ENCODE peak calls at places on chromosomes 2 and 18, in eight cellular contexts. B is CD8-positive, alpha-beta T cell; G is AG10803; M is heart left ventricle; Y is chondrocyte; N is suprapubic skin; L is Calu3; O is AG09319. C is an unnamed sample.

GRCh38 chr2:143321994-143322393 is 192.8 kb downstream of the ARHGAP15 start:
- DNase-seq in B (no peak), G (no peak), M (no peak), Y (no peak), N (no peak), L (peak), O (no peak), C (no peak)

GRCh38 chr2:160940699-160941098 is 219.5 kb upstream of the TANK start:
- DNase-seq in B (no peak), G (peak), M (no peak), Y (no peak), N (no peak), L (peak), O (no peak), C (no peak)

GRCh38 chr18:39602112-39602511 is 2036.5 kb upstream of the CELF4 start:
- DNase-seq in B (no peak), G (no peak), M (no peak), Y (no peak), N (no peak), L (no peak), O (no peak), C (no peak)

GRCh38 chr2:71935291-71935848 is 212.3 kb downstream of the CYP26B1 start:
- DNase-seq in B (no peak), G (peak), M (peak), Y (no peak), N (peak), L (no peak), O (peak), C (no peak)

GRCh38 chr2:238970553-238971081 is 122.7 kb downstream of the TWIST2 start:
- DNase-seq in B (no peak), G (peak), M (peak), Y (peak), N (peak), L (peak), O (no peak), C (no peak)

GRCh38 chr2:3659447-3660432 is 1.7 kb downstream of the ALLC start:
- DNase-seq in B (no peak), G (no peak), M (peak), Y (no peak), N (no peak), L (no peak), O (no peak), C (no peak)

GRCh38 chr18:32530947-32531651 is 60.4 kb upstream of the GAREM1 start:
- DNase-seq in B (no peak), G (peak), M (no peak), Y (no peak), N (no peak), L (peak), O (no peak), C (no peak)

GRCh38 chr2:220569380-220569779 is 942.0 kb downstream of the SLC4A3 start:
- DNase-seq in B (no peak), G (no peak), M (no peak), Y (no peak), N (no peak), L (no peak), O (no peak), C (no peak)

GRCh38 chr2:70946832-70947442 is 11.2 kb downstream of the ATP6V1B1 start:
- DNase-seq in B (peak), G (peak), M (no peak), Y (no peak), N (peak), L (peak), O (peak), C (peak)

GRCh38 chr2:150346806-150347205 is 140.7 kb downstream of the RND3 start:
- DNase-seq in B (no peak), G (peak), M (no peak), Y (no peak), N (no peak), L (no peak), O (no peak), C (no peak)

GRCh38 chr18:35408843-35409261 is 31.7 kb upstream of the ZNF396 start:
- DNase-seq in B (no peak), G (no peak), M (no peak), Y (no peak), N (no peak), L (peak), O (no peak), C (no peak)

GRCh38 chr18:59006461-59007067 is 133.1 kb upstream of the SEC11C start:
- DNase-seq in B (no peak), G (peak), M (no peak), Y (no peak), N (peak), L (no peak), O (no peak), C (no peak)

GRCh38 chr18:61589724-61590065 is 256.5 kb downstream of the CDH20 start:
- DNase-seq in B (no peak), G (peak), M (no peak), Y (no peak), N (no peak), L (no peak), O (no peak), C (no peak)

GRCh38 chr2:30236591-30237245 is 5.4 kb downstream of the LBH start:
- DNase-seq in B (no peak), G (no peak), M (peak), Y (no peak), N (no peak), L (no peak), O (no peak), C (no peak)

GRCh38 chr2:227804970-227805369 is 8.7 kb upstream of the CCL20 start:
- DNase-seq in B (no peak), G (no peak), M (no peak), Y (no peak), N (no peak), L (no peak), O (no peak), C (no peak)

GRCh38 chr2:239181601-239182471 is 219.0 kb downstream of the HDAC4 start:
- DNase-seq in B (no peak), G (no peak), M (peak), Y (peak), N (peak), L (no peak), O (no peak), C (peak)

GRCh38 chr18:71431689-71432088 is 1112.5 kb downstream of the CBLN2 start:
- DNase-seq in B (no peak), G (no peak), M (no peak), Y (no peak), N (no peak), L (no peak), O (no peak), C (no peak)

GRCh38 chr2:236172238-236172865 is 4.2 kb upstream of the GBX2 start:
- DNase-seq in B (no peak), G (no peak), M (no peak), Y (no peak), N (no peak), L (no peak), O (no peak), C (no peak)

GRCh38 chr2:6079405-6079804 is 387.2 kb downstream of the SOX11 start:
- DNase-seq in B (no peak), G (no peak), M (no peak), Y (no peak), N (no peak), L (no peak), O (no peak), C (no peak)

GRCh38 chr2:165018207-165018606 is 62.9 kb upstream of the SLC38A11 start:
- DNase-seq in B (no peak), G (no peak), M (no peak), Y (no peak), N (no peak), L (no peak), O (no peak), C (no peak)

GRCh38 chr2:49715597-49715996 is 561.3 kb upstream of the FSHR start:
- DNase-seq in B (no peak), G (no peak), M (no peak), Y (no peak), N (no peak), L (no peak), O (no peak), C (no peak)

GRCh38 chr2:133765693-133766092 is 197.4 kb upstream of the NCKAP5 start:
- DNase-seq in B (no peak), G (peak), M (peak), Y (no peak), N (no peak), L (no peak), O (no peak), C (no peak)

GRCh38 chr2:131413148-131413747 is 49.3 kb upstream of the RAB6D start:
- DNase-seq in B (no peak), G (peak), M (no peak), Y (no peak), N (no peak), L (peak), O (peak), C (no peak)

GRCh38 chr2:241794250-241794823 is 14.7 kb upstream of the NEU4 start:
- DNase-seq in B (no peak), G (no peak), M (no peak), Y (no peak), N (no peak), L (no peak), O (no peak), C (no peak)

GRCh38 chr2:38376346-38376682 is 759 bp downstream of the ATL2 start:
- DNase-seq in B (no peak), G (peak), M (no peak), Y (no peak), N (peak), L (no peak), O (no peak), C (peak)

GRCh38 chr18:4802296-4802695 is 347.2 kb upstream of the DLGAP1 start:
- DNase-seq in B (no peak), G (no peak), M (no peak), Y (no peak), N (no peak), L (no peak), O (no peak), C (no peak)

GRCh38 chr2:64794426-64794995 is 140.8 kb upstream of the SERTAD2 start:
- DNase-seq in B (no peak), G (no peak), M (no peak), Y (no peak), N (no peak), L (no peak), O (no peak), C (no peak)

GRCh38 chr2:196277002-196277401 is 105.6 kb upstream of the STK17B start:
- DNase-seq in B (peak), G (no peak), M (no peak), Y (no peak), N (no peak), L (peak), O (no peak), C (no peak)

GRCh38 chr2:96546797-96547196 is 10.2 kb downstream of the ARID5A start:
- DNase-seq in B (no peak), G (no peak), M (no peak), Y (peak), N (no peak), L (no peak), O (no peak), C (no peak)

GRCh38 chr2:237724811-237725478 is 73.6 kb upstream of the RBM44 start:
- DNase-seq in B (no peak), G (no peak), M (no peak), Y (no peak), N (peak), L (no peak), O (no peak), C (no peak)

GRCh38 chr2:126222316-126222715 is 433.6 kb upstream of the GYPC start:
- DNase-seq in B (no peak), G (no peak), M (no peak), Y (no peak), N (no peak), L (no peak), O (no peak), C (no peak)

GRCh38 chr18:36772339-36772738 is 56.5 kb downstream of the TPGS2 start:
- DNase-seq in B (no peak), G (peak), M (no peak), Y (no peak), N (no peak), L (no peak), O (peak), C (no peak)

GRCh38 chr2:238141541-238142318 is 3.3 kb downstream of the KLHL30 start:
- DNase-seq in B (no peak), G (peak), M (peak), Y (no peak), N (no peak), L (peak), O (no peak), C (no peak)

GRCh38 chr2:545711-546650 is 131.2 kb downstream of the TMEM18 start:
- DNase-seq in B (no peak), G (no peak), M (no peak), Y (no peak), N (no peak), L (no peak), O (no peak), C (no peak)

GRCh38 chr18:57585846-57586242 is 658 bp downstream of the FECH start:
- DNase-seq in B (no peak), G (no peak), M (no peak), Y (no peak), N (no peak), L (no peak), O (no peak), C (no peak)

GRCh38 chr2:109517118-109517889 is 96.5 kb downstream of the SEPTIN10 start:
- DNase-seq in B (no peak), G (no peak), M (no peak), Y (no peak), N (no peak), L (no peak), O (no peak), C (no peak)

GRCh38 chr2:150485871-150486538 is 1.5 kb downstream of the RND3 start:
- DNase-seq in B (no peak), G (peak), M (peak), Y (peak), N (peak), L (peak), O (no peak), C (peak)

GRCh38 chr2:39730685-39731302 is 48.3 kb downstream of the THUMPD2 start:
- DNase-seq in B (no peak), G (no peak), M (no peak), Y (no peak), N (no peak), L (no peak), O (no peak), C (no peak)

GRCh38 chr2:99694331-99694730 is 204.5 kb upstream of the REV1 start:
- DNase-seq in B (no peak), G (no peak), M (peak), Y (no peak), N (no peak), L (no peak), O (no peak), C (no peak)

GRCh38 chr2:99695121-99695773 is 205.4 kb upstream of the REV1 start:
- DNase-seq in B (no peak), G (no peak), M (no peak), Y (no peak), N (no peak), L (no peak), O (no peak), C (no peak)

GRCh38 chr2:99695856-99696255 is 206.0 kb upstream of the REV1 start:
- DNase-seq in B (no peak), G (no peak), M (no peak), Y (no peak), N (no peak), L (no peak), O (no peak), C (no peak)

GRCh38 chr2:99691931-99692330 is 202.1 kb upstream of the REV1 start:
- DNase-seq in B (no peak), G (no peak), M (peak), Y (no peak), N (no peak), L (no peak), O (no peak), C (no peak)

GRCh38 chr2:99692785-99693184 is 203.0 kb upstream of the REV1 start:
- DNase-seq in B (no peak), G (no peak), M (no peak), Y (no peak), N (no peak), L (no peak), O (no peak), C (no peak)
- TF ChIP-seq CTCF in B (no peak), G (no peak), M (no peak), Y (peak), N (no peak), L (no peak), O (no peak), C (no peak)

DNA sequence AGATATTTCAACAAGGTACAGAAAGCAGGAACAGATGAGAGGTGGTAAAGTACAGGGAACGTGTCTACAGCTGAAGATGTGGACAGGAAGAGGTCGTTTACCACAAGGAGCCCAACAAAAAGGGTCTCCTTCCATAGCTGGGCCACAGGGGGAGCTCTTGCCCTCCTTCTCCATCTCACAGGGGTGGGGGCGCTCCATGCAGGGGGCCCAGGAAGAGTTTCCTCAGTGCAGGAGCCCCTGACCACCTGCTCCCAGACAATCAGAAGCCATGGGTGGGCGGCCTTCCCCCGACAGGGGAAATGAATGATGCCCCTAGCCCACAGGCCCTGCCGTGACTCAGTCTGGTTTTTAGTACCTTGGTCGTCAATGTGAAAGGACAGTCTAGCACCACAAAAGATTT is 163.6 kb upstream of the ZNF516 start:
- DNase-seq in B (no peak), G (no peak), M (no peak), Y (no peak), N (no peak), L (no peak), O (no peak), C (no peak)
- TF ChIP-seq CTCF in B (no peak), G (peak), M (peak), Y (peak), N (no peak), L (no peak), O (peak), C (peak)

GRCh38 chr18:78178812-78179211 is 800.8 kb upstream of the SALL3 start:
- DNase-seq in B (no peak), G (no peak), M (no peak), Y (no peak), N (no peak), L (no peak), O (no peak), C (no peak)

GRCh38 chr18:78183815-78184214 is 795.8 kb upstream of the SALL3 start:
- DNase-seq in B (no peak), G (no peak), M (no peak), Y (no peak), N (no peak), L (no peak), O (no peak), C (no peak)
- TF ChIP-seq CTCF in B (no peak), G (no peak), M (no peak), Y (no peak), N (no peak), L (no peak), O (no peak), C (no peak)

GRCh38 chr2:179019260-179019659 is 30.7 kb downstream of the CCDC141 start:
- DNase-seq in B (no peak), G (no peak), M (no peak), Y (no peak), N (no peak), L (no peak), O (no peak), C (no peak)
- TF ChIP-seq CTCF in B (no peak), G (no peak), M (no peak), Y (no peak), N (no peak), L (no peak), O (no peak), C (no peak)

C was measured in type B pancreatic cell.